ENCODE peak calls at places on chromosomes 12 and 14, in ten cellular contexts. L, T, E, C, R, X, Q, Z, D and M are unnamed samples. For H3K36me3, the result is how much of the 10 kb centered on the place peaks cover.

GRCh38 chr12:5166976-5167375 is 123.3 kb downstream of the KCNA5 start:
- DNase-seq in L (no peak), T (no peak), E (no peak), C (no peak), R (no peak), X (peak), Q (no peak), Z (peak), D (no peak), M (no peak)

GRCh38 chr14:89197623-89198022 is 219.4 kb downstream of the FOXN3 start:
- DNase-seq in L (no peak), T (no peak), E (no peak), C (no peak), R (no peak), X (no peak), Q (no peak), Z (no peak), D (no peak), M (no peak)

GRCh38 chr12:76698966-76699365 is 64.9 kb upstream of the ZDHHC17 start:
- DNase-seq in L (peak), T (no peak), E (no peak), C (no peak), R (no peak), X (no peak), Q (no peak), Z (no peak), D (no peak), M (no peak)

GRCh38 chr12:85872497-85873091 is 1.5 kb upstream of the NTS start:
- DNase-seq in L (peak), T (no peak), E (peak), C (no peak), R (no peak), X (peak), Q (peak), Z (peak), D (no peak), M (peak)

GRCh38 chr12:46187023-46187422 is 81.8 kb downstream of the SLC38A1 start:
- DNase-seq in L (no peak), T (no peak), E (no peak), C (no peak), R (no peak), X (no peak), Q (no peak), Z (peak), D (peak), M (no peak)

GRCh38 chr12:162467-163307 is 51.3 kb downstream of the SLC6A12 start:
- DNase-seq in L (peak), T (no peak), E (peak), C (no peak), R (no peak), X (no peak), Q (no peak), Z (no peak), D (no peak), M (no peak)

GRCh38 chr12:5461966-5462365 is 30.1 kb downstream of the NTF3 start:
- DNase-seq in L (no peak), T (no peak), E (no peak), C (no peak), R (no peak), X (no peak), Q (no peak), Z (no peak), D (no peak), M (no peak)

GRCh38 chr12:41108032-41108431 is 80.1 kb upstream of the PDZRN4 start:
- DNase-seq in L (no peak), T (no peak), E (no peak), C (no peak), R (no peak), X (peak), Q (no peak), Z (no peak), D (peak), M (no peak)

GRCh38 chr12:75137896-75138295 is 71.7 kb downstream of the KCNC2 start:
- DNase-seq in L (no peak), T (no peak), E (no peak), C (no peak), R (no peak), X (no peak), Q (no peak), Z (no peak), D (no peak), M (no peak)

GRCh38 chr14:34356267-34356660 is 105.8 kb downstream of the SPTSSA start:
- DNase-seq in L (no peak), T (no peak), E (no peak), C (no peak), R (no peak), X (no peak), Q (no peak), Z (peak), D (no peak), M (no peak)

GRCh38 chr14:74217672-74218448 is 21.4 kb upstream of the VSX2 start:
- DNase-seq in L (peak), T (peak), E (peak), C (peak), R (peak), X (peak), Q (peak), Z (peak), D (peak), M (peak)

GRCh38 chr12:120720234-120720968 is 5.2 kb upstream of the ACADS start:
- DNase-seq in L (no peak), T (no peak), E (no peak), C (no peak), R (no peak), X (peak), Q (no peak), Z (peak), D (peak), M (no peak)

GRCh38 chr12:101414533-101415119 is 7.1 kb upstream of the ARL1 start:
- DNase-seq in L (peak), T (no peak), E (peak), C (no peak), R (peak), X (peak), Q (peak), Z (peak), D (no peak), M (peak)

DNA sequence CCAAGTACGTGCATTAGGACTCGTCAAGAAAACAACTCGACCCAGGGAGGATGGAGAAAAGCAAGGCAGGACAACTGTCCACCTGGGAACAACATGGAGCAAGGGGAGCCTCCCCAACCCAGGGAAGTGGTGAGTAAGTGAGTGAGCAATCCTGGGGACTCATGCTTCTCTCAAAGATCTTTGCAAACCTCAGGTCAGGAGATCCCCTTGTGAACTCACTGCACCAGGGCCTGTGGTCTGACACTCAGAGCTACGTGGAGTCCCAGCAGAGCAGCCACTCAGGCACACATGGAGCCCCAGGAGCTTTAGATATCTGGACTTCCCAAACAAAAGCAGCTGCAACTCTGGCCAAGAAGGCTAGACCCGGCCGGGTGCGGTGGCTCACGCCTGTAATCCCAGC is 12.2 kb upstream of the OR5AU1 start:
- DNase-seq in L (no peak), T (no peak), E (no peak), C (no peak), R (no peak), X (no peak), Q (no peak), Z (peak), D (no peak), M (no peak)
- H3K36me3 ChIP-seq in L (under half), T (under half), E (under half), C (under half), R (under half), X (under half), Q (under half), Z (under half), D (under half), M (under half)

GRCh38 chr12:9208236-9208635 is at the start of gene PZP:
- DNase-seq in L (no peak), T (no peak), E (no peak), C (no peak), R (no peak), X (no peak), Q (no peak), Z (no peak), D (no peak), M (no peak)

GRCh38 chr12:9204380-9204779 is 3.8 kb downstream of the PZP start:
- DNase-seq in L (no peak), T (no peak), E (no peak), C (no peak), R (no peak), X (no peak), Q (no peak), Z (no peak), D (no peak), M (no peak)
- H3K4me3 ChIP-seq in L (no peak), T (no peak), E (no peak), C (no peak), R (no peak), X (no peak), Q (no peak), Z (no peak), D (no peak), M (no peak)

DNA sequence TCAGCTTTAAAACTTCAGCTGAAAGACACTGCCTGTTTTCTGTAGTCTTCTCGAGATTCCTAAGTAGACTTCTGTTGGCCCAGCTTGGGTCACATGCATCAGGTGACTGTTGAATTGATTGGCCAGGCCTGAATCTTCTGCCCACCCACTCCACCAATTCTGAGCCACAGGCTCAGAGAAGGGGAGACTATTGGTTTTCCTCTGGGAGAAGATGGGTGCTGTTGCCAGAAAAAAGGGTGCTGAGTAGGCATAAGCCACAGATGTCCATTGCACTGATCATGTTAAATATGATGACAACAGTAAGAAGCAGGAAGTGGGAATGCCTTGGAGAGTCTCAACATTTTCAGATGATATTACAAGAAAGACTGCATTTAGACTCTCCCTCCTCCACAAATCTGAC is 6.8 kb upstream of the SPTLC2 start:
- DNase-seq in L (no peak), T (no peak), E (no peak), C (no peak), R (no peak), X (no peak), Q (no peak), Z (no peak), D (no peak), M (no peak)
- H3K36me3 ChIP-seq in L (under half), T (under half), E (under half), C (under half), R (under half), X (under half), Q (under half), Z (under half), D (under half), M (under half)

GRCh38 chr12:19190292-19191031 is 60.9 kb downstream of the PLEKHA5 start:
- DNase-seq in L (no peak), T (no peak), E (no peak), C (no peak), R (no peak), X (no peak), Q (no peak), Z (peak), D (no peak), M (no peak)

GRCh38 chr12:19189522-19189921 is 60.0 kb downstream of the PLEKHA5 start:
- DNase-seq in L (no peak), T (no peak), E (no peak), C (no peak), R (no peak), X (no peak), Q (no peak), Z (peak), D (no peak), M (no peak)

GRCh38 chr12:19192709-19193108 is 63.2 kb downstream of the PLEKHA5 start:
- DNase-seq in L (no peak), T (no peak), E (no peak), C (no peak), R (no peak), X (no peak), Q (no peak), Z (no peak), D (no peak), M (no peak)

GRCh38 chr12:19191563-19191962 is 62.0 kb downstream of the PLEKHA5 start:
- DNase-seq in L (no peak), T (no peak), E (no peak), C (no peak), R (no peak), X (no peak), Q (no peak), Z (no peak), D (no peak), M (no peak)

DNA sequence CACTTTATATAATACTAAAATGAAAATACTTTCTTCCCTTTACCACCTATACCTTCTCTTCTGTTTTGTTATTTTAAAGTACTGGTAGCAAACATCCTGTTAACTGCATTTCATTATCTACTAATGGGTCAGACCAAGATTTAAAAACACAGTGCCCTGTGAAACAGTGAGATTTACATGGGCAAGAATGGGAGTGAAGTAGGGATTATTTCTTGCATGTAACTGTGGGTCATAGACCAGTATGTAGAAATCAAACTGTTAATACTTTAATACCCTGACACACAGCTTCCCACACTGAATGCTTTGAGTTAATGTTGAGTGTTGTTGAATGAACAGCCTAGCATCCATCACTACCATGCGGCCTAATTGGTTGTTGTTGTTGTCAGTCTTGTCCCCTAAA is 61.6 kb downstream of the PLEKHA5 start:
- DNase-seq in L (no peak), T (no peak), E (no peak), C (no peak), R (no peak), X (no peak), Q (no peak), Z (no peak), D (no peak), M (no peak)
- H3K4me3 ChIP-seq in L (no peak), T (no peak), E (no peak), C (no peak), R (no peak), X (no peak), Q (no peak), Z (no peak), D (no peak), M (no peak)

DNA sequence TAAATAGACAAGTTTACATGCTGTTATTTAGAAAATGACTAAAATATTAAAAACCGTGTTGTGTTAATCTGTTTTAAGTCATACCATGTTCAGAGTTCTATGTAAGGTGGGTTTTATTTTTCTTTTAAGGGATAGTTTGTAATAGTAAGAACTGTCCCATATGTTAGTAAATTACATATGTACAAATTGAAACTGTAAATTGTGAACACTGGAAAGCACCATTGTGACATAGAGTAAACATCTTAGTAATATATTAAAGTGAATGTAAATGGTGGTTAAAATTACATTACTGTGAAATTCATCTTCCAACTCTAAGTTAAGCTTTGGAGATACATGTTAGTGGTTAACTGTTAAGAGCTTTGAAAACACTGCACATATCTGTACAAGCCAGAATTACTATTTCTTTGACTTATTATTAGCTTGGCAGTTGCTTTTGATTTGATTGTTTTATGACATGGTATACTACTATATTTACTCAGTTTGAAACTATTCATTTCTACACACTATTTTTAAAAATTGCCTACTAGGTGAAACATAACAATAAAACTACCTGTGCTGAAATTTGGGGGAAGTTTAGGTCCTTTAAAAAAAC is 27.4 kb upstream of the DIP2B start:
- DNase-seq in L (no peak), T (no peak), E (no peak), C (no peak), R (no peak), X (no peak), Q (no peak), Z (no peak), D (no peak), M (no peak)
- H3K36me3 ChIP-seq in L (under half), T (under half), E (half or more), C (half or more), R (under half), X (under half), Q (half or more), Z (under half), D (under half), M (under half)

DNA sequence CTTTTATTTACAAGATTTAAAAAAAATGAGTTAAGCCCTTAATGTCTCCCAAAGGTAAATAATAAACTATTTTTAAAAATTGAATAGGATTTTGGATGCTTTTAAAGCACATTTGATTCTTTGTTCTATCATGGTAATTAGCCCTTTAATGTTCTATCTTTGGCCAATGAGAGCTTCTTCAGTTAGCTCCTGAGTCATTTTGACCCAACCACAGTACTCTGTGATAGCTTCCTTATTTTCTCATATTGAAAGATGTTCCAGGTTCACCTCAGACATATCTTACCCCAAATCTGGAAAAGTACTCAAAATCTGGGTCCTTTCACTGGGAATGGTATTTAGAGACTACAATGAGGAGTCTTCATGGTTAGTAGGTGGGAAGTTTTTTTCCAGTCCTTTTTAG is 98.0 kb downstream of the MYRFL start:
- DNase-seq in L (no peak), T (no peak), E (no peak), C (no peak), R (no peak), X (no peak), Q (no peak), Z (no peak), D (no peak), M (no peak)
- H3K4me3 ChIP-seq in L (no peak), T (no peak), E (no peak), C (no peak), R (no peak), X (no peak), Q (no peak), Z (no peak), D (no peak), M (no peak)

GRCh38 chr12:109937371-109937770 is 37.3 kb downstream of the TCHP start:
- DNase-seq in L (no peak), T (no peak), E (no peak), C (no peak), R (no peak), X (no peak), Q (no peak), Z (no peak), D (no peak), M (no peak)

GRCh38 chr12:109934026-109934425 is 34.0 kb downstream of the TCHP start:
- DNase-seq in L (no peak), T (no peak), E (peak), C (no peak), R (peak), X (no peak), Q (no peak), Z (peak), D (no peak), M (no peak)

GRCh38 chr12:109931143-109931542 is 31.1 kb downstream of the TCHP start:
- DNase-seq in L (no peak), T (no peak), E (no peak), C (no peak), R (no peak), X (no peak), Q (no peak), Z (no peak), D (no peak), M (no peak)

GRCh38 chr12:109930028-109930800 is 30.1 kb downstream of the TCHP start:
- DNase-seq in L (no peak), T (no peak), E (no peak), C (no peak), R (no peak), X (no peak), Q (no peak), Z (no peak), D (no peak), M (no peak)

GRCh38 chr12:109932878-109933503 is 32.9 kb downstream of the TCHP start:
- DNase-seq in L (no peak), T (no peak), E (no peak), C (no peak), R (no peak), X (no peak), Q (no peak), Z (no peak), D (peak), M (no peak)
- H3K36me3 ChIP-seq in L (under half), T (half or more), E (half or more), C (half or more), R (under half), X (under half), Q (under half), Z (half or more), D (under half), M (under half)